ENCODE peak calls at places on chromosomes 6 and 20, in nine cellular contexts. B, J, X, W, M, D, S, H and K are unnamed samples.

GRCh38 chr6:67535946-67536345 is 1099.1 kb upstream of the ADGRB3 start:
- DNase-seq in B (no peak), J (no peak), X (no peak), W (no peak), M (no peak), D (no peak), S (no peak), H (no peak), K (no peak)

GRCh38 chr6:135871296-135871695 is 19.8 kb downstream of the PDE7B start:
- DNase-seq in B (no peak), J (no peak), X (no peak), W (no peak), M (no peak), D (no peak), S (no peak), H (no peak), K (no peak)

GRCh38 chr6:34317172-34317477 is 68.3 kb upstream of the SMIM29 start:
- DNase-seq in B (no peak), J (no peak), X (no peak), W (no peak), M (no peak), D (no peak), S (no peak), H (no peak), K (no peak)

GRCh38 chr20:22402990-22403859 is 181.1 kb downstream of the FOXA2 start:
- DNase-seq in B (no peak), J (no peak), X (no peak), W (no peak), M (peak), D (no peak), S (no peak), H (no peak), K (no peak)

GRCh38 chr6:86856937-86857563 is 80.3 kb upstream of the HTR1E start:
- DNase-seq in B (peak), J (no peak), X (no peak), W (peak), M (peak), D (peak), S (peak), H (peak), K (no peak)

GRCh38 chr6:11805259-11806053 is 26.9 kb upstream of the ADTRP start:
- DNase-seq in B (no peak), J (no peak), X (no peak), W (no peak), M (no peak), D (peak), S (no peak), H (no peak), K (no peak)

GRCh38 chr20:44157061-44157460 is 29.9 kb downstream of the JPH2 start:
- DNase-seq in B (no peak), J (no peak), X (no peak), W (no peak), M (no peak), D (no peak), S (no peak), H (no peak), K (no peak)

GRCh38 chr20:8361008-8361652 is 229.1 kb downstream of the PLCB1 start:
- DNase-seq in B (no peak), J (no peak), X (no peak), W (no peak), M (no peak), D (no peak), S (no peak), H (no peak), K (no peak)

GRCh38 chr6:25012657-25013056 is 76.9 kb upstream of the RIPOR2 start:
- DNase-seq in B (no peak), J (no peak), X (no peak), W (no peak), M (no peak), D (no peak), S (no peak), H (no peak), K (no peak)

GRCh38 chr6:33073431-33073871 is at the start of gene HLA-DPA1:
- DNase-seq in B (peak), J (no peak), X (no peak), W (no peak), M (no peak), D (peak), S (peak), H (peak), K (peak)

GRCh38 chr6:168871535-168872106 is 382.0 kb downstream of the THBS2 start:
- DNase-seq in B (no peak), J (no peak), X (no peak), W (peak), M (no peak), D (no peak), S (no peak), H (no peak), K (no peak)

GRCh38 chr6:148497256-148497655 is 154.6 kb downstream of the SASH1 start:
- DNase-seq in B (no peak), J (no peak), X (no peak), W (no peak), M (no peak), D (no peak), S (no peak), H (no peak), K (no peak)

GRCh38 chr6:90537027-90537426 is 49.8 kb downstream of the MAP3K7 start:
- DNase-seq in B (no peak), J (no peak), X (no peak), W (no peak), M (no peak), D (no peak), S (no peak), H (no peak), K (no peak)

GRCh38 chr6:160428069-160428430 is 79.9 kb downstream of the SLC22A3 start:
- DNase-seq in B (no peak), J (peak), X (no peak), W (no peak), M (no peak), D (no peak), S (no peak), H (no peak), K (no peak)

GRCh38 chr6:36947570-36948351 is 6.8 kb upstream of the PI16 start:
- DNase-seq in B (peak), J (peak), X (no peak), W (no peak), M (no peak), D (no peak), S (no peak), H (no peak), K (no peak)

GRCh38 chr6:15730442-15730841 is 67.6 kb upstream of the DTNBP1 start:
- DNase-seq in B (no peak), J (no peak), X (no peak), W (no peak), M (no peak), D (no peak), S (no peak), H (peak), K (no peak)
- TF ChIP-seq POLR2AphosphoS5 in B (no peak), J (no peak), X (no peak), W (no peak), M (no peak), D (no peak), S (no peak), H (no peak), K (no peak)

GRCh38 chr20:64044484-64045247 is 4.8 kb downstream of the SOX18 start:
- DNase-seq in B (peak), J (no peak), X (no peak), W (no peak), M (no peak), D (no peak), S (no peak), H (no peak), K (no peak)
- TF ChIP-seq POLR2AphosphoS5 in B (peak), J (no peak), X (no peak), W (no peak), M (no peak), D (no peak), S (no peak), H (no peak), K (no peak)

GRCh38 chr20:854601-855000 is 21.1 kb downstream of the FAM110A start:
- DNase-seq in B (no peak), J (no peak), X (no peak), W (no peak), M (no peak), D (no peak), S (no peak), H (no peak), K (no peak)
- TF ChIP-seq POLR2AphosphoS5 in B (no peak), J (no peak), X (no peak), W (no peak), M (no peak), D (no peak), S (no peak), H (no peak), K (no peak)

GRCh38 chr6:38020593-38020992 is 201.1 kb downstream of the ZFAND3 start:
- DNase-seq in B (no peak), J (no peak), X (no peak), W (no peak), M (no peak), D (no peak), S (no peak), H (peak), K (no peak)

GRCh38 chr6:38016824-38017223 is 197.3 kb downstream of the ZFAND3 start:
- DNase-seq in B (no peak), J (no peak), X (no peak), W (no peak), M (no peak), D (no peak), S (no peak), H (no peak), K (no peak)

GRCh38 chr6:38018755-38019165 is 199.2 kb downstream of the ZFAND3 start:
- DNase-seq in B (no peak), J (no peak), X (no peak), W (no peak), M (peak), D (no peak), S (no peak), H (no peak), K (no peak)

GRCh38 chr6:38012573-38012972 is 193.0 kb downstream of the ZFAND3 start:
- DNase-seq in B (peak), J (no peak), X (no peak), W (no peak), M (peak), D (no peak), S (peak), H (peak), K (peak)

GRCh38 chr6:38015341-38015740 is 195.8 kb downstream of the ZFAND3 start:
- DNase-seq in B (no peak), J (no peak), X (no peak), W (no peak), M (no peak), D (no peak), S (no peak), H (no peak), K (no peak)
- TF ChIP-seq POLR2AphosphoS5 in B (no peak), J (no peak), X (no peak), W (no peak), M (no peak), D (no peak), S (no peak), H (no peak), K (no peak)

GRCh38 chr20:62022575-62023139 is 43.0 kb downstream of the TAF4 start:
- DNase-seq in B (no peak), J (no peak), X (no peak), W (no peak), M (no peak), D (no peak), S (no peak), H (no peak), K (no peak)

GRCh38 chr20:62021794-62022419 is 43.8 kb downstream of the TAF4 start:
- DNase-seq in B (no peak), J (no peak), X (no peak), W (no peak), M (no peak), D (no peak), S (no peak), H (no peak), K (no peak)

GRCh38 chr20:62019881-62020492 is 45.7 kb downstream of the TAF4 start:
- DNase-seq in B (no peak), J (no peak), X (no peak), W (no peak), M (no peak), D (no peak), S (no peak), H (peak), K (no peak)

GRCh38 chr20:62019144-62019805 is 46.4 kb downstream of the TAF4 start:
- DNase-seq in B (no peak), J (no peak), X (no peak), W (no peak), M (no peak), D (no peak), S (no peak), H (no peak), K (no peak)

GRCh38 chr20:62020935-62021701 is 44.6 kb downstream of the TAF4 start:
- DNase-seq in B (no peak), J (no peak), X (no peak), W (no peak), M (no peak), D (peak), S (no peak), H (peak), K (no peak)
- TF ChIP-seq POLR2AphosphoS5 in B (no peak), J (no peak), X (no peak), W (no peak), M (no peak), D (no peak), S (no peak), H (no peak), K (no peak)

DNA sequence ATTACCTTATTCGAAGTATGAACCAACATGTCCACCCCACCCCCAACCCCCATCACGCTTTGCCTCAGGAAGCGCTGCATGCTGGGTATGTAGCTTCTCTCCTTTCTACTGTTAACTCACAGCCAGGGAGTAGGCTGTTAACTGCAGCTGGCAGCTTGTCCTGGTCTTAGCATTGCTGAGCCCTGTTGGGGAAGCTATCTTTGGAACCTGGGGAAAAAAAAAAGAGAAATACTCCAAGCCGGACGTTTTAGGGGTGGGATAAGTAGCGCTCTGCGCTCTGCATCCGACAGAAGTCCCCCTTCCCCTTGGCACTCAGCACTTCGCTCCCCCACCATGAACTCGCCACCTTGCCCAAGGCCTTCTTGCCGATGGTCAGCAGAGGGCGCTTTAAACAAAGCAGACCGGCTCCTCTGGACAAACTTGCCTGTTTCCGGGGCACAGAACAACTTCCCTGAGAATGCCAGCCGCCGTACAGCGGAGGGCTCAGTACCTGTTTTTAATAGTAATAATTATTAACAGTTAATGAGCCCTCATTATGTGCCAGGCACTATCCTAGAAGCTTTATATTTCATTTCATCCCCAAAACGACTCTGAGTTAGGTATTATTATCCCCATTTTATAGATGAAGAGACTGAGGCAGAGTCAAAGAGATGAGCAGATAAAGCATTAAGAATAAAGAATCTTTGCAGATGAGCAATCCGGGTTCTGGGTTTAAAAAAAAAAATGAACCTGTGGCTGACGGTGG is 35.2 kb upstream of the MDFI start:
- DNase-seq in B (peak), J (peak), X (peak), W (peak), M (peak), D (peak), S (peak), H (peak), K (peak)
- TF ChIP-seq POLR2AphosphoS5 in B (no peak), J (no peak), X (no peak), W (peak), M (no peak), D (no peak), S (no peak), H (peak), K (no peak)

GRCh38 chr6:3355358-3356055 is 96.8 kb downstream of the PSMG4 start:
- DNase-seq in B (no peak), J (peak), X (no peak), W (no peak), M (no peak), D (peak), S (no peak), H (no peak), K (no peak)
- TF ChIP-seq POLR2AphosphoS5 in B (no peak), J (peak), X (no peak), W (no peak), M (no peak), D (no peak), S (no peak), H (no peak), K (no peak)

GRCh38 chr6:89035252-89036106 is 45.1 kb upstream of the PNRC1 start:
- DNase-seq in B (no peak), J (peak), X (peak), W (peak), M (peak), D (peak), S (no peak), H (no peak), K (no peak)
- TF ChIP-seq POLR2AphosphoS5 in B (no peak), J (peak), X (no peak), W (peak), M (no peak), D (peak), S (no peak), H (peak), K (no peak)

GRCh38 chr6:5851261-5851757 is 155.4 kb downstream of the NRN1 start:
- DNase-seq in B (no peak), J (no peak), X (no peak), W (peak), M (no peak), D (peak), S (peak), H (no peak), K (peak)
- TF ChIP-seq POLR2AphosphoS5 in B (no peak), J (no peak), X (no peak), W (no peak), M (no peak), D (no peak), S (no peak), H (no peak), K (no peak)